ENCODE peak calls at places on chromosome 15, in six cellular contexts. W is heart left ventricle, G is hepatocyte, Q is aorta, H is WERI-Rb-1, P is AG09309. I is an unnamed sample.

GRCh38 chr15:62472616-62473299 is 307.7 kb upstream of the C2CD4B start:
- DNase-seq in W (peak), H (no peak), G (no peak), Q (no peak), P (no peak), I (no peak)

GRCh38 chr15:80996247-80996646 is 4.5 kb upstream of the TLNRD1 start:
- DNase-seq in P (no peak), W (no peak), Q (no peak), H (peak), G (no peak), I (no peak)

GRCh38 chr15:86139828-86140227 is 60.2 kb downstream of the AGBL1 start:
- DNase-seq in Q (no peak), P (no peak), W (no peak), H (peak), G (no peak), I (no peak)

GRCh38 chr15:68616397-68616796 is 37.6 kb downstream of the CORO2B start:
- DNase-seq in H (no peak), G (no peak), W (no peak), P (no peak), Q (no peak), I (no peak)

GRCh38 chr15:68447209-68447608 is 15.2 kb upstream of the ITGA11 start:
- DNase-seq in Q (no peak), P (no peak), G (no peak), H (no peak), W (no peak), I (no peak)

GRCh38 chr15:51952805-51953204 is 18.8 kb downstream of the LEO1 start:
- DNase-seq in G (no peak), Q (no peak), P (no peak), W (no peak), H (no peak), I (no peak)

GRCh38 chr15:65762399-65762798 is 29.7 kb downstream of the DENND4A start:
- DNase-seq in H (no peak), G (no peak), P (no peak), W (no peak), Q (no peak), I (no peak)

GRCh38 chr15:57060799-57061198 is 142.4 kb downstream of the TCF12 start:
- DNase-seq in W (no peak), Q (no peak), P (peak), G (no peak), H (no peak), I (peak)

GRCh38 chr15:41577863-41578735 is 19.1 kb downstream of the TYRO3 start:
- DNase-seq in W (no peak), Q (no peak), P (no peak), G (no peak), H (no peak), I (no peak)

GRCh38 chr15:60096157-60096556 is 92.0 kb downstream of the FOXB1 start:
- DNase-seq in Q (no peak), H (no peak), W (no peak), P (no peak), G (no peak), I (no peak)

GRCh38 chr15:89526601-89527441 is 30.4 kb upstream of the RHCG start:
- DNase-seq in G (no peak), Q (no peak), W (no peak), P (no peak), H (no peak), I (no peak)

GRCh38 chr15:58331562-58331902 is 100.3 kb upstream of the LIPC start:
- DNase-seq in H (no peak), P (peak), Q (no peak), W (no peak), G (peak), I (no peak)

DNA sequence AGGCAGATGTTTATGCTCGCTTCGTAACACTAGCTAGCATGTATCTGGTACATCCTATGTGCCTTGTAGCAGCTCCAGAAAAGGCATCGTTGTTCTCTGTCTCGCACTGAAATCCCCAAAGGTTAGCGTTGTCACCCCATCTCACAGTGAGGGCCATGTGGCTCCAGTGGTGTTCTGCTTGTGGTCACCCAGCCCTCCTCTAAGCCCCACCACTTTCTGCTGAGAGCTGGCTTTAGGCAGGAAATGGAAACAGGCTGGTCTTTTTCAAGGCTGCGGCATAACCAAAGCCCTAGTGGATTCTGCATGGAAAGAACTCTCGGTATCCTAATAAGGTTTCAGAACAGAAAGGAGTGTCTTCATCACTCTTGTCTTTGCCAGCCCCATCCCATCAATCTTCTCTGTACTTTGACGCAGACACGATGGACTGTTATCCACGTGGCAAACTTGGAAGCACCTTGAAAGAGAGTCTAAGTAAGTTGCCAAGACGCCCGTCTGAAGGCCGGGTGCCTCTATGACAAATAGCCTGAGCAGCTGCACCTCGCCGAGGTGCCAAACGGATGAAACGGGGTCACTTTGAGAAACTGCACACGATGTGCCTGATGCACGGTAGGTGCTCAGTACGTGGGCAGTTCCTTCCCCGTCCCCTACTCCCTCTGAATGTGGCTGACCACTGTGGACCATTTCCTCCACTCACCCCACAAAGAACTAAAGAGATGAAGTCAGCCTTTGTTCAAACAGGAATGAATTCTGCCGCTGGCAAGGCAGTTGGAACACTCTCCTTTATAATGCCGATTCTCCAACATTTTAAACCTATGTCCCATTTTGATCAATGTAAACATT is 57.8 kb upstream of the MEF2A start:
- DNase-seq in Q (no peak), G (peak), P (no peak), H (no peak), W (peak), I (no peak)
- H3K4me3 ChIP-seq in Q (no peak), G (no peak), P (no peak), H (no peak), W (no peak), I (no peak)

DNA sequence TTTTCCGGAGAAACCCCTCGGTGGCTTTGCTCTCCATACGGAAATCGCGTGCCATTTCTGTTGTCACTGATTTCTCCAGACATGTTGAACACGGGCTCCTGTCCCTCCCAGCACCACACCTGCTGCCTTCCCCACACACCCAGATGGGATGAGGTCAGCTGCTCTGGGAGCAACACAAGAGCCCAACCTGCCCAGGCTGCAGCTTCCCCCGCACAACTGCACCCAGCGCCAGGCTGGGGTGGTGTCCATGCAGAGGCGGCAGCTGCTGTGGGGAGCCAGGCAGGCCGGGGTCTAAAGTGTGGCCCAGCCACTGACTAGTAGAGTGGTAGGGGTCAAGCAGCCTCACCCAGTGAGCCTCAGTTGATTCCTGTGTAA is 92.1 kb upstream of the ALDH1A3 start:
- DNase-seq in W (no peak), Q (no peak), P (no peak), G (no peak), H (no peak), I (no peak)
- H3K4me3 ChIP-seq in W (no peak), Q (no peak), P (no peak), G (no peak), H (no peak), I (no peak)

DNA sequence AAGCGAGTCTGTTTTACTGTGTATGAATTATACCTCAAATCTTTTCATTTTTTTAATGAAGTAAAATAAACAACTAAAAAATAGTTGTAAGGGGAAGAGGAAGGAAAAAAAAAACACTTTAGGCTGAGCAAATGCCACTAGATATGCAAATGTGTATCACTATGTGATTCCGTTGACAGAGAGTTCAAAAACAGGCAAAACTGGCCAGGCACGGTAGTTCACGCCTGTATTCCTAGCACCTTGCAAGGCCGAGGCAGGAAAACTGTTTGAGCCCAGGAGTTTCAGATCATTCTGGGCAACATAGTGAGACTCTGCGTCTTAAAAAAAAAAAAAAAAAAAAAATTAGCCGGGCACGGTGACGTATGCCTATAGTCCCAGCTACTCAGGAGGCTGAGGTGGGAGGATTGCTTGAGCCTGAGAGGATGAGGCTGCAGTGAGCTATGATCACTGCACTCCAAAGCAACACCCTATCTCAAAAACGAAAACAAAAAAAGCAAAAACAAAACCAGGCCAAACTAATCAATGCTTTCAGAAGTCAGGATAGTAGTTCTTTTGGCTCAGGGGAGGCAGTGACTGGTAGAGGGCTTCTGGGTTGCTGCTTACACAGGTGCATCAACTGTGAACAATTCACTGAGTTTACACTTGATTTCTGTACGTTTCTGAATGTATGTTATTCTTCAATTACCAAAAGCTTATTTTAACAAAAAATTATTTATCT is 7.4 kb downstream of the PRC1 start:
- DNase-seq in G (no peak), H (no peak), W (no peak), P (no peak), Q (no peak), I (no peak)
- H3K4me3 ChIP-seq in G (no peak), H (no peak), W (no peak), P (no peak), Q (no peak), I (no peak)

DNA sequence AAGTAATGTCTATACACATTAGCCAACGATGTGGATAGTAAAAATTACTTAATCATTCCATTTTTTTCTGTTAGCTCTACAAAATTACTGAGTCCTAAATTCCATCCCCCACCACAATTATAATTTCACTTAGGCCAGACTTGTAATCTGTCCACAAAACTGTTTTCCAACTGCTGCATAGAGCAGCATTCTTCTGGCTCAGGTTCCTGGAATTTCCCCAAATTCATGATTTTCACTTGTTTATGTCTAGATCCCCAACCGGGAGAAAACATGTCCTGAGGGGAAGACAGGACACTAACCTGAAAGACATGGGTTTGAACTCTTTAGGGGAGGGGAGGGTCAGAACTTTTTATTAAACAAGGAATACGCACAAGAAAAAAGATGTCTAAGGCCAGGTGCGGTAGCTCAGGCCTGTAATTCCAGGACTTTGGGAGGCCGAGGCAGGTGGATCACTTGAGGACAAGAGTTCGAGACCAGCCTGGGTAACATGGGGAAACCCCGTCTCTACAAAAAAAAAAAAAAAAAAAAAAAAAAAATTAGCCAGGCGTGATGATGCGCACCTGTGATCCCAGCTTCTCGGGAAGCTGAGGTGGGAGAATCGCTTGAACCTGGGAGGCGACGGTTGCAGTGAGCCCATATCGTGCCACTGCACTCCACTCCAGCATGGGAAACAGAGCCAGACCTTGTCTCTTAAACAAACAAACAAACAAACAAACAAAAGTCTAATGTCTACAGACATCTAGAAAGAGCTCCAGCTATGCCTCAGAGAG is 1.5 kb downstream of the ETFA start:
- DNase-seq in G (no peak), W (no peak), Q (no peak), H (no peak), P (no peak), I (no peak)
- H3K4me3 ChIP-seq in G (peak), W (peak), Q (no peak), H (peak), P (peak), I (peak)

GRCh38 chr15:73683257-73683623 is 943 bp upstream of the CD276 start:
- DNase-seq in W (no peak), H (no peak), Q (no peak), G (no peak), P (no peak), I (no peak)
- H3K4me3 ChIP-seq in W (no peak), H (no peak), Q (no peak), G (no peak), P (no peak), I (no peak)

GRCh38 chr15:25811481-25811906 is 51.6 kb downstream of the ATP10A start:
- DNase-seq in H (no peak), P (no peak), G (no peak), W (no peak), Q (peak), I (no peak)
- H3K4me3 ChIP-seq in H (no peak), P (no peak), G (no peak), W (no peak), Q (no peak), I (no peak)

GRCh38 chr15:101252836-101253235 is 988 bp upstream of the CHSY1 start:
- DNase-seq in Q (no peak), H (no peak), G (no peak), P (no peak), W (no peak), I (no peak)
- H3K4me3 ChIP-seq in Q (peak), H (peak), G (peak), P (peak), W (no peak), I (peak)

DNA sequence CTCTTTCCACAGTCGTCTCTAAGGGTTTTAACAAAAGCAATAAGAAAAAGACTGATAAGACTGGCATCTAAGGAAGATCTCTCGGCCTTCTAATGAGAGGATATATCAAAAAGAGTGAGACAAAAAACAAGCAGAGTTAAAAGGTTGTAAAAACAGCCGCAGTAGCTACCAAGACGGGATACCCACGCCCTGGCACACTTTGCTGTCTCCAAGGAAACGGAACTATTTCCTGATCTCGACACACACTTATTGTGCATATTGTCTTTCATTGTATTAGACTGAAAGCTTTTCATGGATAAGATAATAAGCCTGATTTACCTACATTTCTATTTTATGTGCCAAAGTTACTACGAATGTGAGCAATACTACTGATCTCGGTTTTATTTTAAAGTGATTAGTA is 161.5 kb upstream of the MCTP2 start:
- DNase-seq in W (no peak), H (no peak), P (no peak), G (no peak), Q (no peak), I (no peak)
- H3K4me3 ChIP-seq in W (no peak), H (no peak), P (no peak), G (no peak), Q (no peak), I (no peak)